ENCODE peak calls at places on chromosomes 1 and 21, in four cellular contexts. N is neuronal stem cell, R is H1, Z is trophoblast cell. T is an unnamed sample.

GRCh38 chr1:100538935-100539835 is 1.2 kb downstream of the GPR88 start:
- DNase-seq in Z (no peak), R (no peak), N (peak), T (no peak)

GRCh38 chr1:6419803-6420593 is at the start of gene HES2:
- DNase-seq in R (no peak), Z (no peak), N (no peak), T (no peak)

GRCh38 chr1:165945911-165946310 is 118.5 kb downstream of the UCK2 start:
- DNase-seq in R (no peak), N (no peak), Z (no peak), T (no peak)

GRCh38 chr1:158020877-158021630 is 27.6 kb downstream of the KIRREL1 start:
- DNase-seq in R (no peak), N (no peak), Z (no peak), T (no peak)

GRCh38 chr1:11071463-11072215 is 11.8 kb upstream of the SRM start:
- DNase-seq in Z (no peak), N (no peak), R (no peak), T (no peak)

GRCh38 chr21:34979383-34979782 is 69.7 kb downstream of the RUNX1 start:
- DNase-seq in N (no peak), R (no peak), Z (no peak), T (no peak)

GRCh38 chr1:178768423-178768822 is 43.4 kb downstream of the RALGPS2 start:
- DNase-seq in Z (peak), R (no peak), N (peak), T (peak)

GRCh38 chr21:22120616-22121266 is 1122.5 kb downstream of the NCAM2 start:
- DNase-seq in Z (no peak), N (no peak), R (peak), T (no peak)

GRCh38 chr1:72101840-72102632 is 180.3 kb downstream of the NEGR1 start:
- DNase-seq in Z (no peak), N (no peak), R (no peak), T (no peak)

GRCh38 chr1:233700338-233700737 is 86.4 kb downstream of the KCNK1 start:
- DNase-seq in R (no peak), N (no peak), Z (no peak), T (no peak)

GRCh38 chr1:8570435-8570834 is 247.0 kb downstream of the RERE start:
- DNase-seq in N (no peak), Z (no peak), R (no peak), T (no peak)

GRCh38 chr1:67711850-67712202 is 26.8 kb downstream of the GADD45A start:
- DNase-seq in N (no peak), Z (no peak), R (no peak), T (peak)

GRCh38 chr1:248904437-248905216 is 1.4 kb upstream of the PGBD2 start:
- DNase-seq in N (no peak), R (no peak), Z (no peak), T (no peak)

GRCh38 chr1:15089244-15089992 is 64.1 kb upstream of the TMEM51 start:
- DNase-seq in R (no peak), N (no peak), Z (no peak), T (no peak)

GRCh38 chr1:9352364-9353140 is 59.9 kb downstream of the SPSB1 start:
- DNase-seq in Z (no peak), R (no peak), N (no peak), T (peak)

GRCh38 chr1:205255941-205256780 is 28.4 kb downstream of the TMCC2 start:
- DNase-seq in N (peak), Z (peak), R (peak), T (peak)

GRCh38 chr21:44780767-44781459 is 20.7 kb downstream of the UBE2G2 start:
- DNase-seq in R (no peak), N (no peak), Z (no peak), T (no peak)

GRCh38 chr1:176877557-176877956 is 287.0 kb downstream of the ASTN1 start:
- DNase-seq in Z (no peak), N (no peak), R (no peak), T (no peak)

GRCh38 chr1:62436466-62437272 is at the start of gene USP1:
- DNase-seq in N (peak), R (peak), Z (peak), T (peak)

GRCh38 chr1:31376374-31377134 is 3.7 kb upstream of the FABP3 start:
- DNase-seq in N (peak), R (no peak), Z (no peak), T (peak)

DNA sequence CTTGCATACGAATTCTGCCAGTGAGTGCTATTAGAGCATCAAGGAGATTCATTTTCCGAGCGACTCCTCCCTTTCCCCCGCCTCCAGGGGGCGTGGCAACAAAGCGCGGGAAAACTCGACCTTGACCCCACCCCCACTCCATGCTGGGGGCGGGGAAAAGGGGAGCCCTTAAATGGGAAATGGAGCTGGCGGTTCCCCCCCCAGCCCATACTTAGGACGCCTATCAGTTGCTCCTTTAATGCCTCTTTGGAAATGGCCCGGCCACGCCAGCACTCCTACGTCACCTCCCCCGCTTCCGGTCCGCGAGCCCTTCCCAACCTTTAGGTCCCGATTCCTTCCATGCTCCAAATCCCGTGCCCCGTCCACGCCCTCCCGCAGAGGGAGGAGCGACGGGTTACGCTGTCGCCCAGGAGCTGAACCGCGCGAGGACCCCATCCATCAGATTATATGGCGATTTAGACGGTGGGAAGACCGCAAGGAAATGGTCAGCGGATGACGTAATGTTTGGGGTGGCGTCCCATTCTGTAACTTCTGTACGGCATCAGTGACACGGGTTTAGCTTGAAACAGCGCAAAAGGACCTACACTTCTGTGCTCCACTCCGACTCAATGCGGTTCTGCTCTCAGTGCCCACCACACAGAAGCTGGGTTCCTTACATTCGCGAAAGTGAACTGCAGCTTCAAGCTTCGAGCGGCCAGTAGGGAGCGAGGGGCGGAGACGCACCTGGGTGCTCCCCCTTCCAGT is 702 bp upstream of the ZNF687 start:
- DNase-seq in N (peak), R (peak), Z (peak), T (peak)
- H2BK12ac ChIP-seq in N (peak), R (peak), Z (peak), T (peak)

DNA sequence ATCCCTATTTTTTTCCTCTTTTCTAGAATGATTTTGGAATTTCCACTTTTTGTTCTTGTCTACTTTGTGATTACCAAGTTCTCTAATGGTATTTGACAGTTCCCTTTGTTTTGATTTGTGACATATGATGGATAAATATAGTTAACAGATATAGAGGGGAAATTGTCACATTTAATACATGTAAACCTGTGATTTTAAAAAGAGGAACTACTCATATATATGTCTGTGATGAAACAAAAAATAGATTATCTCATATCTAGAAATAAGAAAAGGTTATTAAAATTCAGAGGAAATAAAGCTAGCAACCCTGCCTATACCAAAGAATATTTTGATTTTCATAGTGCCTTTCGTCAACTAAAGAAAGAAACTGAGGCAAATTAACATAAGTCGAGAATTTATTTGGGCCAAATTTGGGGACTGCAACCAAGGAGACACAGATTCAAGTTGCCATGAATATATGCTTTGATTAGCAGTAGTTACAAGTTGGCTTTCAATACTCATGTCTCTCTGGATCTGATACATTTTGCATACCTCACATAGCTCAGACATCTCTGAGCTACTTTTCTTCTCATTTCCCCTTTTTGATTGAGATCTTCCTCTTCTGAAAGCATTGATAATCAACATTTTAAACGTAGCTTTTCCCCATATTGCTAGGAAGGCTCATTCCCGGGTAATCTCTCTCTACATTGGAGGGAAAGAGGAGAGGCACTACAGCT is 15.6 kb upstream of the C21orf91 start:
- DNase-seq in N (no peak), R (no peak), Z (no peak), T (no peak)
- H3K4me3 ChIP-seq in N (no peak), R (no peak), Z (no peak), T (no peak)

GRCh38 chr1:203273206-203273868 is 32.0 kb upstream of the BTG2 start:
- DNase-seq in R (peak), Z (peak), N (peak), T (peak)

GRCh38 chr1:203271018-203271743 is 34.1 kb upstream of the BTG2 start:
- DNase-seq in R (no peak), Z (peak), N (no peak), T (peak)

GRCh38 chr1:203272633-203273205 is 32.6 kb upstream of the BTG2 start:
- DNase-seq in R (no peak), N (no peak), Z (no peak), T (no peak)

GRCh38 chr1:203270448-203270847 is 34.9 kb upstream of the BTG2 start:
- DNase-seq in Z (no peak), R (no peak), N (no peak), T (no peak)

GRCh38 chr1:203271962-203272632 is 33.2 kb upstream of the BTG2 start:
- DNase-seq in R (no peak), Z (no peak), N (no peak), T (no peak)
- H3K27ac ChIP-seq in R (no peak), Z (no peak), N (no peak), T (no peak)

DNA sequence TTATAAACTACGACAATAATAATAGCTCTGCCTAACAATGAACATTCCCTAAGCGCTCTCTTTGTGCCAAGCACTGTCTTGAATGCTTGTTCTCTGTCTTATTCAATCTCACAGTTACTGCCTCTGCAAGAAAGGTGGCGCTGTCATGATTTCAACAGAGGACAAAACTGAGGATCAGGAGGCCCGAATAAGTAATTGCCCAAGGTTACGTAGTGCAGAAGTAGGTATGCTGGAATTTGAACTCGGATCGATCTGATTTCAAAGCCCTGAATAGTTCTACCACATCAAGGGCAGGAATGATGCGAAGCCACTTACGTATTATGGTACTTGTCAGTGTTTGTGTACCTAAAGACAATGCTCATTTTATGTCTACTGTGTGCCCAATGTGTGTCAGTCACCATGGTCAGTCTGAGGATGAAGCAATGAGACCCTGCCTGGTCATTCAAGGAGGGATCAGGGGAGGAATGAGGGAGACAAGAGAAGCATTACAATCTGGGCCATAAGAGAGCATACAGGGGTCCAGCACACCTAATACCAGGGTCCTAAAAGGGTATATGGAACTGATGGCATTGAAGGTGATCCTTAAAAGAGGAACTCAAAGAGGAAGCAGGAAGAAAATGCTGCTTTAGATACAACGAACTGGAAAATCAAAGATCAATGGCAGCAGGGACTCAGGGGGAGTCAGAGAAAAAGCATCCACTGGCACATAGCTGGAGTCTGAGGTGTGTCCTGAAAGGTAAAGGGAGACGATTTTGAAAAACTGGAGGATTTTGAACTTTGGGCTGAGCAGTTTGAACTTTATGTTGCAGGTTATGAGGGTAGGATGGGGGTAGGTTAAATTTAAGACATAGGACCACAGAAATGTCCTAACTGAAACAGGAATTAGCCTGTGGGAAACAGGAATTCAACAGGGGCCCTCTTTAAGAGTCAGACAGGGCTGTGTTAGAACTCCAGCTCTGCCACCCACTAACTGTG is 389.1 kb downstream of the PLPP3 start:
- DNase-seq in N (peak), Z (peak), R (no peak), T (peak)
- H2BK12ac ChIP-seq in N (no peak), Z (peak), R (peak), T (no peak)

DNA sequence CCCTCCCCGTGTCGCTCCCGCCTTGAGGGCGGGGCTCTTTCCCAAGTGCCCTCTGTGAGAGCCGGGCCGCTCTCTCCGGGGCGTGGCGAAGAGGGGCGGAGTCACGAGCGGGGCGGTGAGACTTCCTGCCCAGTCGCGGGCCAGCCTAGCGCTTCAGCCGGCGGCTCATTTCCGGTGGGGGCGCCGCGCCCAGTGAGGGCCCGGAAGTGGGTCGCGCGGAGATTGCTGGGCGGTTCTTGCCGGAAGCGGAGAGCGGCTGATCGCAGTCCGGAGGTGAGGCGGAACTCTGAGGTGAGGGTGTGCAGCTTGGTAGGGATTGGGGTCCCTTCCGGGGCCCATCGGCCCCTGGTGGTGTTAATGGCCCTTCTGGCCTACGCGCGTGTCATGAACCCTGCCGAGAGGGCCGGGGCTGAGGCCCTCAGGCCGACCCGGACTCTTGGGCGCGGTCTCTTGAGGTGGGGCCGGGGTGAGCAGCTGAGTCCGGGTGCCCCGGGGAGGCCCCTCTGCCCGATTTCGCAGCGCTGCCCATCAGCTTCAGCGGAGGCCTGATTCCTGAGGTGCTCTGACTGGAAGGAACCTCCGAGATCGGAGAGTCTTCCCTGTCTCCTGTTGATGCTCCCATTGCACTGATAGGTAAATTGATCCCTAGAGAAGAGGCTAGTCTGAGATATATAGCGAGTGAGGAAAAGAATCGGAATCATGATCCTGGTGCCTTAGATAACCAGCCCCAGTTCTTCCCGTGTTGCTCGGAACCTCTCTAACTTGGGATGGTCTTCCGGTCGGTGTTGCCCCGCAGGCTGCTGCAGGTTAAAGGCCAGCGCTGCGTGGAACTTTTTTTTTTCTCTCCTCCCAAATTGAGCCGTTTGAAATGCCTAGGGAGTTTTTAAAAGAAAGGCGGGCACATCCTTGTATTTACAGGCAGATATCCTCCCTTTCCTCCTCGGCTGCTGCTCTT is at the start of gene CAP1:
- DNase-seq in R (peak), Z (peak), N (peak), T (peak)
- H3K4me3 ChIP-seq in R (peak), Z (peak), N (peak), T (peak)

GRCh38 chr1:43360616-43361015 is 1.8 kb downstream of the CDC20 start:
- DNase-seq in N (no peak), Z (no peak), R (no peak), T (no peak)
- H3K27ac ChIP-seq in N (no peak), Z (no peak), R (peak), T (no peak)

GRCh38 chr1:21966247-21967000 is 10.4 kb upstream of the CELA3B start:
- DNase-seq in N (no peak), Z (peak), R (no peak), T (peak)
- H2BK12ac ChIP-seq in N (no peak), Z (no peak), R (peak), T (no peak)

DNA sequence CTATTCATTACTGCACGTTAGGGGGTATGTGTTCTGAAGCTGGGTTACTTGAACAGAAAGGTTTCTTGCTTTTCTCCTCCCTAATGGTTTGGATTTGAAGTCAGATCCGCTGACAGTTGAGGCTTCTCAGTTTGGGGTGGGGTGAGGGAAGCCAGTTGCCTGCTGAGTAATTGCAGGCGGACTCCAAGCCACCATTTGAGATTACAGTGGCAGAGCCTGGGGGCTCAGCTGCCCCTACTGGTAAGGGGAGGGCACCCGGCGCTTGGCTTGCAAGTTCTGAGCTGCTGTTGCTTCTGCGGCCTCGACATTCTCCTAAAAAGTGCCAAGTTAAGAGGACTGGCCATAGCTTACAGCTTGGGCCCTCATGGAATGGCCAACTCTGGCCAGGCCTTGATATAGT is 2.0 kb downstream of the GRHL3 start:
- DNase-seq in N (no peak), Z (no peak), R (no peak), T (no peak)
- H3K4me3 ChIP-seq in N (no peak), Z (no peak), R (no peak), T (no peak)

GRCh38 chr1:19306941-19307340 is 5.0 kb downstream of the AKR7A2 start:
- DNase-seq in Z (no peak), N (no peak), R (no peak), T (no peak)

GRCh38 chr1:19309123-19309813 is 2.7 kb downstream of the AKR7A2 start:
- DNase-seq in R (no peak), N (no peak), Z (no peak), T (peak)

GRCh38 chr1:19305880-19306279 is 6.1 kb downstream of the AKR7A2 start:
- DNase-seq in R (no peak), Z (no peak), N (no peak), T (no peak)

GRCh38 chr1:19308509-19308907 is 3.4 kb downstream of the AKR7A2 start:
- DNase-seq in Z (no peak), N (no peak), R (no peak), T (no peak)

GRCh38 chr1:19307804-19308508 is 4.0 kb downstream of the AKR7A2 start:
- DNase-seq in Z (no peak), R (no peak), N (no peak), T (no peak)
- H3K27ac ChIP-seq in Z (no peak), R (no peak), N (no peak), T (no peak)

GRCh38 chr1:23563755-23564374 is 4.6 kb upstream of the ID3 start:
- DNase-seq in R (no peak), Z (no peak), N (no peak), T (no peak)
- H2BK12ac ChIP-seq in R (peak), Z (peak), N (no peak), T (peak)